ENCODE peak calls at places on chromosomes 13 and 19, in seven cellular contexts. D is foreskin fibroblast, W is IMR-90, I is choroid plexus epithelial cell, B is nephron progenitor cell, T is BJ, Q is WTC11. C is an unnamed sample.

GRCh38 chr19:55579766-55580621 is 654 bp downstream of the ZNF579 start:
- DNase-seq in T (no peak), Q (peak), W (peak), I (peak), D (no peak), B (peak), C (no peak)

GRCh38 chr13:105961438-105961837 is 574.0 kb downstream of the EFNB2 start:
- DNase-seq in T (no peak), D (no peak), Q (no peak), I (no peak), B (no peak), W (no peak), C (no peak)

GRCh38 chr19:7242601-7243258 is 51.5 kb downstream of the INSR start:
- DNase-seq in B (no peak), D (peak), I (peak), T (peak), Q (no peak), W (peak), C (peak)

GRCh38 chr13:42769650-42770049 is 11.7 kb upstream of the FAM216B start:
- DNase-seq in B (no peak), Q (no peak), W (no peak), T (no peak), D (no peak), I (no peak), C (no peak)

GRCh38 chr19:51259348-51260245 is 8.7 kb downstream of the SIGLECL1 start:
- DNase-seq in I (peak), W (peak), D (peak), Q (peak), B (peak), T (no peak), C (no peak)

GRCh38 chr13:41075034-41075433 is 13.7 kb downstream of the WBP4 start:
- DNase-seq in T (no peak), I (peak), D (no peak), B (peak), Q (no peak), W (peak), C (no peak)

GRCh38 chr19:55305983-55306562 is 19.1 kb downstream of the TMEM150B start:
- DNase-seq in T (no peak), W (no peak), I (no peak), B (no peak), D (no peak), Q (no peak), C (no peak)

GRCh38 chr13:48078251-48078656 is 16.6 kb downstream of the MED4 start:
- DNase-seq in W (no peak), B (no peak), I (peak), Q (no peak), D (no peak), T (no peak), C (no peak)

GRCh38 chr13:102309110-102309509 is 92.7 kb downstream of the FGF14 start:
- DNase-seq in W (no peak), T (no peak), I (peak), Q (no peak), D (no peak), B (no peak), C (no peak)

GRCh38 chr19:2553510-2553909 is 77.6 kb downstream of the GADD45B start:
- DNase-seq in Q (no peak), I (no peak), B (no peak), W (no peak), T (no peak), D (no peak), C (no peak)

DNA sequence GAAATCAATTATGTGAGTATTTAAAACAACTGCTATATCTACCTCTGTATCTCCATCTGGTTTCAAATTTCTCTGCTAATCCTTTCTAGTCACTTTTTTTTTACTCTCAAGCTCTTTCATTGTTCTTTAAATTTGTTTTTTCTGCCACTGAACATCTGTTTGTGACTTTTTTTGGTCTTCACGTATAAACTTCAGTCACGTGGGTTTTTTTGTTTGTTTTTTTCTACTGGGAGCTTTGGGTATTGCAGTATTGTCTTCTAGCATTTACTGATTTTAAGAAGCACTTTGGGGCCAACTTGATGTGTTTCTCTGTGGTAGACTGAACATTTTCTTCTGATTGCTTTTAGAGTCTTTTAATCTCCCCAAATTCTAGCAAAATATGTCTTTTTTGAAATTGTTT is 262.6 kb upstream of the RXFP2 start:
- DNase-seq in D (no peak), T (no peak), B (no peak), Q (no peak), I (peak), W (no peak), C (no peak)
- TF ChIP-seq CTCF in D (no peak), T (peak), B (peak), Q (no peak), I (no peak), W (no peak), C (no peak)

GRCh38 chr13:29418026-29418425 is 177.5 kb downstream of the SLC7A1 start:
- DNase-seq in Q (no peak), I (no peak), D (no peak), B (no peak), T (no peak), W (no peak), C (no peak)
- TF ChIP-seq CTCF in Q (no peak), I (peak), D (no peak), B (peak), T (no peak), W (no peak), C (no peak)

GRCh38 chr19:39318071-39318470 is 2.6 kb downstream of the LRFN1 start:
- DNase-seq in Q (no peak), D (no peak), I (no peak), W (no peak), T (no peak), B (no peak), C (no peak)

GRCh38 chr19:39314016-39314728 is 6.5 kb downstream of the LRFN1 start:
- DNase-seq in Q (no peak), B (no peak), T (no peak), D (no peak), I (no peak), W (no peak), C (no peak)

GRCh38 chr19:39317476-39317875 is 3.2 kb downstream of the LRFN1 start:
- DNase-seq in B (no peak), I (no peak), W (no peak), Q (no peak), D (no peak), T (no peak), C (no peak)

GRCh38 chr19:39316627-39317321 is 3.9 kb downstream of the LRFN1 start:
- DNase-seq in B (no peak), T (no peak), I (no peak), D (no peak), W (no peak), Q (no peak), C (no peak)

DNA sequence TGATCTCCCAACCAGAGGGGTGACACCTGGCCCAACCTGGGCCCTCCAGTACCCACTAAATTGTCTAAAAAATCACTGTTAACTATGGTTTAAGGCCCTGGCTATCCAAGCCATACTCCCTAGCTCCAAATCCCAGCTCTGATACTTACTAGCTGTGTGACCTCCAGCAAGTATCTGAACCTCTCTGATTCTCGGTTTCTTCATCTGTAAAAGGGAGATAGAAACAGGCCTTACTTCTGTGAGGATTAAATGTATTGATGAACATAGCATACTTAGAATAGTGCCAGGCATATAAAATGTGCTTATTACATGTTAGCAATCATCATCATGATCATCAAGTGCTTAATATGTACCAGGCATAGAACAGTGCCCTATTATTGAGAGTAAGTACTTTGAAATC is 4.7 kb downstream of the LRFN1 start:
- DNase-seq in D (no peak), W (no peak), I (no peak), B (no peak), Q (no peak), T (no peak), C (no peak)
- TF ChIP-seq CTCF in D (no peak), W (no peak), I (no peak), B (no peak), Q (no peak), T (no peak), C (no peak)

DNA sequence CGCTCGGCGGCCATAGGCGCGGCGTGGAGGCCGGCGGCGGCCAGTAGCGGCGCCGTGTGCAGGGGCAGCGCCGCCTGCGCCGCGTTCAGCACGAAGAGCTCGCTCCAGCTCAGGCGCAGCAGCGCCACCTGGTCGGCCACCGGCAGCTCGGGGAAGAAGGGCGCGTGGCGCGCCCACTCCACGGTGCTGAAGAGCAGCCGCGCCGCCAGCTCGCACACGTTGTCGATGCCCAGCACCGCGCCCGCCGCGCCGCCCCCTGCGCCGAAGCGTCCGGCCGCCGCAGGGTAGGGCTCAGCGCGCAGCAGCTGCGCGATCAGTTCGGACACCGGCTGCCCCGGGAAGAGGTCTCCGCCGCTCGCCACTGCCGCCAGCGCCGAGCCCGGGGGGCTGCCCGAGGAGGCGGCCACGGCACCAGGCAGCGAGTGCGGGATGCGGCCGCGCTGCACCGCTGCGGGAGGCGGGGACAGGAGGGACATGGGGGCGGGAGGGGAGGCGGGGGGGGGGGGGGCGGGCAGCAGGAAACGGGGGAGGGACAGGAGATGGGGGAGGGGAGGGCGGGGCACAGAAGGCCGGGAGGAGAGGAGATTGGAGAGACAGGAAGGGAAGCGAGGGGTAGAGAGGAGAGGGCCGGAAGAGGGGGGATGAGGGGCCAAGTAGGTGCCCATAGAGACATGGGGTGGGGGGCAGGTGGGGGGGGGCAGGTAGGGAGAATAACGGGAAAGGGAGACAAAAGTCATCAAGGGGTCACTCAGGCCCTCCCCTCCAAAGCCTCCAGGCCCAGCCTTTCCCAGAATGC is 9.8 kb downstream of the OCEL1 start:
- DNase-seq in D (peak), I (peak), T (no peak), Q (peak), W (peak), B (peak), C (no peak)
- TF ChIP-seq CTCF in D (peak), I (peak), T (peak), Q (no peak), W (peak), B (no peak), C (no peak)

GRCh38 chr13:110363009-110363408 is 55.9 kb downstream of the COL4A2 start:
- DNase-seq in T (no peak), D (no peak), Q (peak), W (no peak), I (peak), B (no peak), C (no peak)
- TF ChIP-seq CTCF in T (peak), D (no peak), Q (no peak), W (peak), I (peak), B (no peak), C (peak)

DNA sequence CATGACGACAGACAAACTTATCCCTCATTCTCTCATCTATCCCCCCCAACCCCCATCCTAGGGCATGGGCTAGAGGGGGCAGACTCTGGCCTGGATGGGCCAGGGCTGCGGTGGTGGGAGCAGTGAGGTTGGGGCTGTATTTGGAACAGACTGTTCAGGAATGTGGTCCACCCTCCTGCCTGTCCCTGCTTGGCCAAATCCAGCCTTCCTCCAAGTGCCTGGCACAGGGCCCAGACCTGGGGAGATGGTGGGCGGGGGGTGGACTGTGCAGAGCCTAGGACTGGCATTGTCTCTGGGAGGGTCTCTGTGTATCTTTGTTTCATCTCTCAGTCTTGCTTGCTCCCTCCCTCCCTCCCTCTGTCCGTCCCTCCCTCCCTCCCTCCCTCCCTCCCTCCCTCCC is 14.2 kb downstream of the EGLN2 start:
- DNase-seq in Q (no peak), B (no peak), T (no peak), W (no peak), I (peak), D (no peak), C (no peak)
- TF ChIP-seq CTCF in Q (no peak), B (no peak), T (no peak), W (no peak), I (no peak), D (no peak), C (no peak)

GRCh38 chr19:34357431-34357830 is 7.6 kb upstream of the GPI start:
- DNase-seq in T (no peak), I (no peak), W (no peak), D (no peak), B (no peak), Q (no peak), C (no peak)

GRCh38 chr19:34360354-34360909 is 4.6 kb upstream of the GPI start:
- DNase-seq in D (no peak), B (no peak), I (no peak), Q (no peak), W (no peak), T (no peak), C (no peak)

GRCh38 chr19:34356875-34357274 is 8.1 kb upstream of the GPI start:
- DNase-seq in Q (no peak), W (no peak), B (no peak), I (no peak), D (no peak), T (no peak), C (no peak)

GRCh38 chr19:34359954-34360315 is 5.1 kb upstream of the GPI start:
- DNase-seq in W (no peak), I (no peak), B (no peak), D (no peak), Q (no peak), T (no peak), C (no peak)

GRCh38 chr19:34359140-34359953 is 5.6 kb upstream of the GPI start:
- DNase-seq in I (peak), Q (peak), T (peak), W (peak), D (peak), B (peak), C (peak)
- TF ChIP-seq CTCF in I (peak), Q (no peak), T (peak), W (peak), D (peak), B (peak), C (peak)

C was measured in kidney epithelial cell.